ENCODE peak calls at places on chromosomes 13 and 19, in six cellular contexts. H, N, D, T, S and R are unnamed samples. For H3K4me1 and H3K36me3, the result is how much of the 10 kb centered on the place peaks cover.

GRCh38 chr13:42247883-42248282 is 24.1 kb upstream of the AKAP11 start:
- DNase-seq in D (no peak), S (no peak), T (no peak), N (no peak), H (peak), R (no peak)

GRCh38 chr13:112968380-112968909 is 569 bp upstream of the MCF2L start:
- DNase-seq in D (peak), T (peak), S (no peak), H (no peak), N (no peak), R (peak)

GRCh38 chr13:79837741-79838450 is 356.9 kb downstream of the NDFIP2 start:
- DNase-seq in T (no peak), H (peak), N (peak), D (no peak), S (no peak), R (no peak)

GRCh38 chr13:111474136-111475002 is 153.9 kb downstream of the TEX29 start:
- DNase-seq in D (no peak), T (no peak), H (peak), S (no peak), N (peak), R (no peak)

GRCh38 chr19:2477732-2478191 is 1.8 kb downstream of the GADD45B start:
- DNase-seq in T (peak), H (no peak), S (no peak), N (peak), D (no peak), R (no peak)

GRCh38 chr19:4284176-4284958 is 5.3 kb downstream of the SHD start:
- DNase-seq in N (no peak), H (no peak), T (no peak), D (no peak), S (no peak), R (no peak)

GRCh38 chr19:48635966-48636858 is 967 bp downstream of the DBP start:
- DNase-seq in H (no peak), T (peak), S (no peak), D (no peak), N (no peak), R (no peak)

GRCh38 chr19:42475366-42475765 is 32.6 kb upstream of the CXCL17 start:
- DNase-seq in H (no peak), S (no peak), D (no peak), N (no peak), T (no peak), R (no peak)

GRCh38 chr13:79044415-79044814 is 361.6 kb downstream of the RBM26 start:
- DNase-seq in D (no peak), N (no peak), S (no peak), T (no peak), H (peak), R (no peak)

GRCh38 chr13:108270442-108270841 is 924 bp downstream of the TNFSF13B start:
- DNase-seq in D (no peak), S (no peak), N (peak), T (no peak), H (no peak), R (no peak)

GRCh38 chr13:102002271-102002670 is 399.6 kb downstream of the FGF14 start:
- DNase-seq in H (no peak), T (no peak), S (no peak), N (no peak), D (no peak), R (no peak)

GRCh38 chr13:40993119-40993518 is 26.0 kb downstream of the ELF1 start:
- DNase-seq in H (no peak), N (peak), S (no peak), T (no peak), D (no peak), R (no peak)

GRCh38 chr13:40992678-40993077 is 26.4 kb downstream of the ELF1 start:
- DNase-seq in H (no peak), N (peak), S (no peak), T (no peak), D (no peak), R (no peak)

GRCh38 chr13:40995997-40996396 is 23.1 kb downstream of the ELF1 start:
- DNase-seq in S (no peak), T (no peak), N (no peak), H (no peak), D (no peak), R (no peak)

GRCh38 chr13:40994581-40995230 is 24.4 kb downstream of the ELF1 start:
- DNase-seq in N (no peak), S (no peak), D (no peak), H (peak), T (no peak), R (no peak)

GRCh38 chr13:40993987-40994386 is 25.1 kb downstream of the ELF1 start:
- DNase-seq in D (no peak), H (peak), S (no peak), N (no peak), T (no peak), R (peak)
- TF ChIP-seq CTCF in D (no peak), H (peak), S (no peak), N (no peak), T (no peak), R (no peak)

GRCh38 chr19:38869836-38870607 is 8.1 kb downstream of the RINL start:
- DNase-seq in D (peak), H (peak), S (peak), T (peak), N (peak), R (no peak)
- H3K4me1 ChIP-seq in D (under half), H (under half), S (under half), T (under half), N (under half), R (under half)

GRCh38 chr13:91196958-91197357 is 150.5 kb upstream of the MIR17HG start:
- DNase-seq in H (no peak), S (no peak), D (no peak), T (no peak), N (no peak), R (no peak)
- H3K36me3 ChIP-seq in H (under half), S (under half), D (under half), T (under half), N (under half), R (under half)

GRCh38 chr19:50632151-50632835 is 7.4 kb downstream of the SYT3 start:
- DNase-seq in D (no peak), T (no peak), S (no peak), H (no peak), N (no peak), R (no peak)
- TF ChIP-seq CTCF in D (no peak), T (no peak), S (no peak), H (no peak), N (no peak), R (peak)

DNA sequence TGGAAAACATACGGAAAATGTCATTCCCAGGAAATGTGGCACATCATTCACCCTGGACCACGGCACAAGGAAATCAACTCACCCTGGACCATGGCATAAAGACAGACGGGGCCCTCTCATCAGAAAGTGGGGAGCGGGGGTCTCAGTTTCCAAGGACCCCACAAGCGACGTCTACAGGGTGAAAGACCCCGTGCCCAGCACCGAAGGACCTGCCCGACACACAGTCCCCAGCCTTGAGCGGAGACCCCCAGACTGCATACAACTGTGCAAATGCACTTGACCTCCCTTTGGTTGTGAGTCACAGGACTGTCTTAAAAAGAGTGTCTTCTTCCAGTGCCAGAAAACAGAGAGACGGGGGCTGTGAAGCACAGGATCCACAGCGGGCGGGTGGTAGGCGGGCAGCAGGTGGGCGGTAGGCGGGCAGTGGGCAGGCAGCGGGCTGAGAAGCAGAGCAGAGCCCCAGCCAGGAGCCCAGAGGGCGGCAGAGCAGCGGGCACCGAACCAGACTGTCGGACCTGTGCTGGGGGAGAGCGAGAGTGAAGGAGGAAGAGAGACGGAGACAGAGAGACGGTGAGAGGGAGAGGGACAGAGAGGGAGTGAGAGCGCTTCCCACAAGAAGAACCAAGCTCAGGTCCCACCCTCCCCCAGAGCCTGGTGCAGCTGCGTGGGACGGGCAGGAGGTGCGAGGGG is 30.4 kb downstream of the RASA3 start:
- DNase-seq in D (no peak), T (peak), S (no peak), N (no peak), H (no peak), R (peak)
- H3K4me1 ChIP-seq in D (under half), T (under half), S (under half), N (under half), H (under half), R (under half)